ENCODE peak calls at places on chromosomes 1 and 21, in eight cellular contexts. Q is HepG2, K is A549, J is GM12878, W is HCT116, S is K562, F is Panc1, R is GM23338. N is an unnamed sample.

GRCh38 chr21:26106562-26106961 is 64.0 kb downstream of the APP start:
- DNase-seq in Q (no peak), K (no peak), J (no peak), W (no peak), S (no peak), F (no peak), R (peak), N (no peak)

GRCh38 chr1:108801101-108801500 is 54.6 kb downstream of the STXBP3 start:
- DNase-seq in Q (no peak), K (no peak), J (no peak), W (no peak), S (no peak), F (no peak), R (no peak), N (no peak)

GRCh38 chr1:19036049-19036546 is 79.6 kb upstream of the IFFO2 start:
- DNase-seq in Q (no peak), K (no peak), J (no peak), W (no peak), S (no peak), F (no peak), R (no peak), N (no peak)

GRCh38 chr1:204733869-204734596 is 48.5 kb upstream of the LRRN2 start:
- DNase-seq in Q (no peak), K (no peak), J (no peak), W (no peak), S (no peak), F (no peak), R (no peak), N (no peak)

GRCh38 chr1:108570128-108570527 is 10.2 kb downstream of the EEIG2 start:
- DNase-seq in Q (peak), K (peak), J (no peak), W (peak), S (no peak), F (no peak), R (peak), N (no peak)

GRCh38 chr1:172637522-172637921 is 21.4 kb upstream of the FASLG start:
- DNase-seq in Q (peak), K (no peak), J (no peak), W (no peak), S (peak), F (no peak), R (no peak), N (no peak)

GRCh38 chr1:29453502-29454240 is 217.3 kb downstream of the PTPRU start:
- DNase-seq in Q (peak), K (peak), J (no peak), W (peak), S (peak), F (peak), R (peak), N (peak)

GRCh38 chr1:53601031-53601745 is 137.8 kb downstream of the GLIS1 start:
- DNase-seq in Q (no peak), K (no peak), J (no peak), W (no peak), S (no peak), F (no peak), R (no peak), N (no peak)

GRCh38 chr1:63931468-63931867 is 157.7 kb downstream of the ROR1 start:
- DNase-seq in Q (no peak), K (no peak), J (no peak), W (no peak), S (no peak), F (no peak), R (no peak), N (no peak)

GRCh38 chr1:168714012-168714411 is 15.0 kb downstream of the DPT start:
- DNase-seq in Q (no peak), K (no peak), J (no peak), W (no peak), S (no peak), F (no peak), R (no peak), N (no peak)

GRCh38 chr1:41239988-41240610 is 2.0 kb downstream of the SCMH1 start:
- DNase-seq in Q (peak), K (peak), J (no peak), W (no peak), S (no peak), F (no peak), R (no peak), N (peak)

GRCh38 chr1:15947382-15948090 is 28.4 kb downstream of the ZBTB17 start:
- DNase-seq in Q (no peak), K (no peak), J (no peak), W (no peak), S (no peak), F (no peak), R (no peak), N (no peak)

GRCh38 chr21:39707316-39707715 is 37.7 kb upstream of the IGSF5 start:
- DNase-seq in Q (no peak), K (no peak), J (no peak), W (no peak), S (no peak), F (no peak), R (peak), N (no peak)

GRCh38 chr1:236888903-236889302 is 93.8 kb downstream of the MTR start:
- DNase-seq in Q (no peak), K (no peak), J (no peak), W (no peak), S (no peak), F (no peak), R (no peak), N (no peak)

GRCh38 chr21:29114765-29115164 is 15.7 kb upstream of the MAP3K7CL start:
- DNase-seq in Q (no peak), K (peak), J (no peak), W (peak), S (no peak), F (no peak), R (peak), N (no peak)

GRCh38 chr1:91669584-91670350 is 169.1 kb downstream of the CDC7 start:
- DNase-seq in Q (no peak), K (no peak), J (no peak), W (no peak), S (no peak), F (no peak), R (no peak), N (no peak)

GRCh38 chr21:34545079-34545884 is 33.3 kb upstream of the KCNE1 start:
- DNase-seq in Q (peak), K (peak), J (peak), W (peak), S (no peak), F (no peak), R (peak), N (peak)

GRCh38 chr1:188782220-188782841 is 1695.3 kb downstream of the BRINP3 start:
- DNase-seq in Q (peak), K (peak), J (no peak), W (peak), S (peak), F (peak), R (peak), N (peak)

GRCh38 chr1:230326971-230327891 is 98.9 kb downstream of the PGBD5 start:
- DNase-seq in Q (peak), K (no peak), J (no peak), W (no peak), S (peak), F (no peak), R (no peak), N (no peak)

GRCh38 chr1:230327892-230328284 is 98.2 kb downstream of the PGBD5 start:
- DNase-seq in Q (no peak), K (peak), J (peak), W (no peak), S (no peak), F (no peak), R (no peak), N (no peak)

GRCh38 chr1:230332429-230333088 is 93.6 kb downstream of the PGBD5 start:
- DNase-seq in Q (no peak), K (no peak), J (no peak), W (no peak), S (peak), F (no peak), R (peak), N (no peak)

GRCh38 chr1:230328342-230329015 is 97.7 kb downstream of the PGBD5 start:
- DNase-seq in Q (no peak), K (no peak), J (no peak), W (no peak), S (no peak), F (no peak), R (no peak), N (no peak)

DNA sequence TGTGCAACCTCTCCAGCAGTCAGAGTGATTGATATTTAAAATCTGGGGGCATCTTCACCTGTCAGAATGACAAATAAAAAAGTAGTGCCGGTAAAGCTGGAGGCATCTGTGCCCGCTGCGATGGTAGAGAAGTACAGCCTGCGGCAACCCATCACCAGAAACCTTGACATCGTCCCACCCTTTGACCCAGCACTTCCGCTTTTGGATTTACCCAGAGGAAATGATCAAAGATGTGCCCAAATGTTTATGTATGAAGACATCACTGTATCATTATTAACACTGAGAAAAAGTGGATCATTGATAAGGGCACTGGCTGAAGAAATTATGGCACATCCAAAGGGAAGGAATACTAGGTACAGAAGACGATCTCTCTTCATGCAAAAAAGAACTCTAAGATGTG is 96.0 kb downstream of the PGBD5 start:
- DNase-seq in Q (no peak), K (no peak), J (no peak), W (no peak), S (no peak), F (no peak), R (no peak), N (peak)
- TF ChIP-seq REST in Q (no peak), K (no peak), J (no peak), W (no peak), S (no peak), F (no peak), R (no peak), N (no peak)

GRCh38 chr1:112909847-112910246 is 46.1 kb downstream of the SLC16A1 start:
- DNase-seq in Q (no peak), K (no peak), J (no peak), W (no peak), S (no peak), F (no peak), R (peak), N (no peak)

GRCh38 chr1:112905420-112906154 is 50.4 kb downstream of the SLC16A1 start:
- DNase-seq in Q (no peak), K (no peak), J (no peak), W (no peak), S (no peak), F (no peak), R (peak), N (no peak)

GRCh38 chr1:112906155-112906698 is 49.8 kb downstream of the SLC16A1 start:
- DNase-seq in Q (no peak), K (no peak), J (no peak), W (no peak), S (no peak), F (no peak), R (peak), N (no peak)

GRCh38 chr1:112911506-112911905 is 44.5 kb downstream of the SLC16A1 start:
- DNase-seq in Q (no peak), K (no peak), J (no peak), W (no peak), S (no peak), F (no peak), R (peak), N (no peak)
- H3K27ac ChIP-seq in Q (no peak), K (no peak), J (no peak), W (no peak), S (no peak), F (no peak), R (peak), N (no peak)

GRCh38 chr1:183887826-183888819 is 83.2 kb downstream of the RGL1 start:
- DNase-seq in Q (no peak), K (no peak), J (no peak), W (no peak), S (no peak), F (no peak), R (no peak), N (no peak)

GRCh38 chr1:183884512-183884911 is 79.6 kb downstream of the RGL1 start:
- DNase-seq in Q (no peak), K (no peak), J (no peak), W (no peak), S (no peak), F (no peak), R (no peak), N (peak)

GRCh38 chr1:183883629-183884028 is 78.7 kb downstream of the RGL1 start:
- DNase-seq in Q (no peak), K (no peak), J (no peak), W (no peak), S (no peak), F (no peak), R (no peak), N (peak)

GRCh38 chr1:183882328-183883167 is 77.6 kb downstream of the RGL1 start:
- DNase-seq in Q (no peak), K (no peak), J (no peak), W (no peak), S (no peak), F (no peak), R (no peak), N (peak)

GRCh38 chr1:183885142-183885735 is 80.3 kb downstream of the RGL1 start:
- DNase-seq in Q (no peak), K (no peak), J (no peak), W (no peak), S (no peak), F (no peak), R (no peak), N (no peak)
- TF ChIP-seq CTCF in Q (no peak), K (no peak), J (no peak), W (no peak), S (no peak), F (no peak), R (peak), N (no peak)

GRCh38 chr1:3530086-3530930 is 75.8 kb downstream of the ARHGEF16 start:
- DNase-seq in Q (no peak), K (peak), J (no peak), W (no peak), S (no peak), F (no peak), R (peak), N (no peak)

GRCh38 chr1:3533051-3534048 is 78.0 kb downstream of the MEGF6 start:
- DNase-seq in Q (peak), K (no peak), J (no peak), W (no peak), S (peak), F (no peak), R (peak), N (no peak)

GRCh38 chr1:3529099-3529729 is 74.7 kb downstream of the ARHGEF16 start:
- DNase-seq in Q (no peak), K (no peak), J (no peak), W (no peak), S (no peak), F (no peak), R (no peak), N (no peak)

GRCh38 chr1:3531928-3532327 is 77.5 kb downstream of the ARHGEF16 start:
- DNase-seq in Q (no peak), K (no peak), J (no peak), W (no peak), S (no peak), F (no peak), R (no peak), N (no peak)

GRCh38 chr1:3530931-3531818 is 76.7 kb downstream of the ARHGEF16 start:
- DNase-seq in Q (peak), K (peak), J (no peak), W (peak), S (peak), F (no peak), R (peak), N (peak)
- TF ChIP-seq REST in Q (no peak), K (no peak), J (no peak), W (no peak), S (no peak), F (no peak), R (no peak), N (no peak)

GRCh38 chr1:201928266-201928665 is 18.1 kb downstream of the LMOD1 start:
- DNase-seq in Q (no peak), K (no peak), J (no peak), W (no peak), S (no peak), F (no peak), R (no peak), N (no peak)
- H3K27ac ChIP-seq in Q (no peak), K (no peak), J (no peak), W (no peak), S (no peak), F (no peak), R (no peak), N (no peak)

DNA sequence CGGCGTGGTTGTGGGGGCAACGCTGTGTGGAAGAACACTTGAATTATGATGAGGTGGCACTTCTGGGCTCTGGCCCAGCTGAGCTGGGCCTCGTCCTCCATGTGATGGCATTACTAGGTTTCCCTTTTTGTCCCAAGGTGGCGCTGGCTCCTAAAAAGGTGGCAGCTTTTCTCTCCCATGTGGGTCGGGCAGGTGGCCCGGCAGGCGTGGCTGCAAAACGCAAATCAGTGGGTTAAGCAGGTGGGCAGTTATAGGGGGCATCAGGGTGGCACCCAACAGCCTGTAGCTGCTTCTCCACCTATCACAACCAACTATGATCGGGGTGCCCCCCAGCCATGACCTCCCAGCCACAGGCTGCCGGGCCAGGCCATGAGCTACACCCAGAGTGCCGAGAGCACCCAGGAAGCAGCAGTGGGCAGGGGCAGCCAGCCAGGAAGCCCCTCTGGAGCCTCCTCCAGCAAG is 59.6 kb downstream of the KCNAB2 start:
- DNase-seq in Q (no peak), K (no peak), J (no peak), W (no peak), S (no peak), F (no peak), R (no peak), N (no peak)
- TF ChIP-seq CTCF in Q (peak), K (no peak), J (no peak), W (peak), S (no peak), F (peak), R (no peak), N (no peak)